ENCODE peak calls at places on chromosomes 1 and 21, in four cellular contexts. Y is activated CD8-positive, alpha-beta memory T cell treated with anti-CD3 and anti-CD28 coated beads for 4 hours; P is KG1; O is T-helper 2 cell. L is an unnamed sample.

GRCh38 chr21:30340714-30341573 is 3.5 kb upstream of the KRTAP27-1 start:
- DNase-seq in Y (no peak), P (peak; percentile 1), O (peak; percentile 17), L (no peak)

GRCh38 chr1:7648761-7649384 is 122.2 kb upstream of the VAMP3 start:
- DNase-seq in Y (no peak), P (peak; percentile 36), O (no peak), L (peak; percentile 39)

GRCh38 chr1:4395676-4396075 is 258.7 kb upstream of the AJAP1 start:
- DNase-seq in Y (no peak), P (no peak), O (no peak), L (no peak)

GRCh38 chr21:32626633-32627196 is 14.5 kb upstream of the CFAP298 start:
- DNase-seq in Y (no peak), P (no peak), O (no peak), L (no peak)

GRCh38 chr1:151834239-151834638 is 2.6 kb upstream of the RORC start:
- DNase-seq in Y (no peak), P (no peak), O (no peak), L (no peak)

GRCh38 chr1:94803517-94804441 is 16.4 kb upstream of the SLC44A3 start:
- DNase-seq in Y (no peak), P (no peak), O (no peak), L (no peak)

GRCh38 chr1:66542811-66543767 is 9.1 kb downstream of the SGIP1 start:
- DNase-seq in Y (no peak), P (no peak), O (no peak), L (no peak)

GRCh38 chr21:44834231-44834950 is 16.5 kb upstream of the SUMO3 start:
- DNase-seq in Y (no peak), P (no peak), O (no peak), L (no peak)

GRCh38 chr1:231139125-231139649 is 22.7 kb upstream of the TRIM67 start:
- DNase-seq in Y (no peak), P (no peak), O (no peak), L (no peak)

GRCh38 chr1:53519412-53519811 is 60.2 kb downstream of the DMRTB1 start:
- DNase-seq in Y (no peak), P (no peak), O (no peak), L (no peak)

GRCh38 chr1:205228052-205228451 is 306 bp downstream of the TMCC2 start:
- DNase-seq in Y (no peak), P (no peak), O (no peak), L (no peak)

GRCh38 chr1:203270448-203270847 is 34.9 kb upstream of the BTG2 start:
- DNase-seq in Y (no peak), P (no peak), O (no peak), L (no peak)

GRCh38 chr1:218751208-218751948 is 406.2 kb downstream of the TGFB2 start:
- DNase-seq in Y (no peak), P (no peak), O (no peak), L (no peak)

GRCh38 chr1:7516341-7516740 is 254.8 kb upstream of the VAMP3 start:
- DNase-seq in Y (no peak), P (no peak), O (no peak), L (no peak)

GRCh38 chr1:54493608-54494007 is 54.4 kb upstream of the ACOT11 start:
- DNase-seq in Y (no peak), P (no peak), O (no peak), L (no peak)

GRCh38 chr1:176880954-176881595 is 283.4 kb downstream of the ASTN1 start:
- DNase-seq in Y (no peak), P (peak; percentile 6), O (peak; percentile 6), L (no peak)

GRCh38 chr1:174884001-174884400 is 115.7 kb upstream of the CACYBP start:
- DNase-seq in Y (no peak), P (no peak), O (no peak), L (no peak)

GRCh38 chr1:151062738-151063371 is 2.7 kb downstream of the MLLT11 start:
- DNase-seq in Y (no peak), P (no peak), O (no peak), L (no peak)

GRCh38 chr1:170959385-170959784 is 24.1 kb downstream of the MROH9 start:
- DNase-seq in Y (no peak), P (no peak), O (no peak), L (no peak)

GRCh38 chr1:184911103-184911502 is 63.2 kb downstream of the NIBAN1 start:
- DNase-seq in Y (no peak), P (no peak), O (no peak), L (no peak)

GRCh38 chr1:230191079-230191478 is 124.0 kb downstream of the GALNT2 start:
- DNase-seq in Y (no peak), P (no peak), O (no peak), L (peak; percentile 93)

GRCh38 chr1:21534674-21535378 is 25.6 kb downstream of the ALPL start:
- DNase-seq in Y (no peak), P (peak; percentile 10), O (no peak), L (peak; percentile 12)

GRCh38 chr1:46519209-46519608 is 29.6 kb downstream of the DMBX1 start:
- DNase-seq in Y (no peak), P (no peak), O (no peak), L (no peak)

GRCh38 chr1:19453843-19454242 is 31.5 kb downstream of the CAPZB start:
- DNase-seq in Y (no peak), P (no peak), O (no peak), L (no peak)

GRCh38 chr21:29145354-29145782 is 14.9 kb downstream of the MAP3K7CL start:
- DNase-seq in Y (no peak), P (no peak), O (no peak), L (no peak)

GRCh38 chr1:32400876-32401631 is 6.8 kb upstream of the BSDC1 start:
- DNase-seq in Y (no peak), P (peak; percentile 29), O (peak; percentile 30), L (no peak)

GRCh38 chr1:220511183-220511582 is 16.8 kb upstream of the MARK1 start:
- DNase-seq in Y (no peak), P (no peak), O (no peak), L (no peak)

GRCh38 chr1:239812580-239812979 is 279.1 kb upstream of the FMN2 start:
- DNase-seq in Y (no peak), P (no peak), O (no peak), L (no peak)

GRCh38 chr1:185238447-185238846 is 78.6 kb downstream of the IVNS1ABP start:
- DNase-seq in Y (no peak), P (no peak), O (no peak), L (no peak)

GRCh38 chr1:62407398-62408009 is 29.3 kb upstream of the USP1 start:
- DNase-seq in Y (no peak), P (peak; percentile 44), O (no peak), L (no peak)

GRCh38 chr1:178868700-178869099 is 2.2 kb downstream of the ANGPTL1 start:
- DNase-seq in Y (no peak), P (no peak), O (no peak), L (no peak)

GRCh38 chr1:202010042-202011015 is at the start of gene ELF3:
- DNase-seq in Y (no peak), P (no peak), O (no peak), L (no peak)

GRCh38 chr1:235831148-235831547 is 35.6 kb downstream of the LYST start:
- DNase-seq in Y (no peak), P (no peak), O (no peak), L (peak; percentile 43)

GRCh38 chr21:33947451-33948095 is 32.0 kb upstream of the ATP5PO start:
- DNase-seq in Y (peak; percentile 80), P (peak; percentile 66), O (peak; percentile 78), L (peak; percentile 76)

GRCh38 chr1:15932612-15933011 is 43.3 kb downstream of the ZBTB17 start:
- DNase-seq in Y (no peak), P (no peak), O (no peak), L (no peak)

GRCh38 chr21:34701726-34702125 is 32.9 kb downstream of the CLIC6 start:
- DNase-seq in Y (no peak), P (no peak), O (no peak), L (no peak)

GRCh38 chr1:168135116-168135981 is 1.4 kb downstream of the GPR161 start:
- DNase-seq in Y (no peak), P (no peak), O (no peak), L (no peak)

GRCh38 chr1:23417570-23417969 is 7.0 kb downstream of the TCEA3 start:
- DNase-seq in Y (no peak), P (no peak), O (no peak), L (no peak)

L was measured in SIG-M5.